ENCODE peak calls at places on chromosomes 5 and 9, in seven cellular contexts. One of them, this sample, is unnamed.

GRCh38 chr9:112753725-112754124 is 3.2 kb downstream of the SNX30 start:
- DNase-seq in B cell: no peak
- DNase-seq in heart left ventricle: no peak
- DNase-seq in stimulated activated naive CD8-positive, alpha-beta T cell treated with anti-CD3 and anti-CD28 coated beads, Interleukin-15, Interleukin-2, amounts not matched to agents 100 U/mL and 50 U/mL, for 24 hours: peak
- DNase-seq in RWPE1: peak
- DNase-seq in iPS DF 19.7: no peak
- DNase-seq in endothelial cell of umbilical vein: no peak
- DNase-seq in this sample: no peak

GRCh38 chr9:1604942-1605560 is 410.1 kb upstream of the SMARCA2 start:
- DNase-seq in B cell: no peak
- DNase-seq in heart left ventricle: no peak
- DNase-seq in stimulated activated naive CD8-positive, alpha-beta T cell treated with anti-CD3 and anti-CD28 coated beads, Interleukin-15, Interleukin-2, amounts not matched to agents 100 U/mL and 50 U/mL, for 24 hours: no peak
- DNase-seq in RWPE1: peak
- DNase-seq in iPS DF 19.7: no peak
- DNase-seq in endothelial cell of umbilical vein: no peak
- DNase-seq in this sample: no peak

GRCh38 chr5:56409331-56410190 is 176.4 kb upstream of the ANKRD55 start:
- DNase-seq in B cell: no peak
- DNase-seq in heart left ventricle: peak
- DNase-seq in stimulated activated naive CD8-positive, alpha-beta T cell treated with anti-CD3 and anti-CD28 coated beads, Interleukin-15, Interleukin-2, amounts not matched to agents 100 U/mL and 50 U/mL, for 24 hours: no peak
- DNase-seq in RWPE1: peak
- DNase-seq in iPS DF 19.7: no peak
- DNase-seq in endothelial cell of umbilical vein: peak
- DNase-seq in this sample: no peak

GRCh38 chr9:12439267-12439666 is 253.9 kb upstream of the TYRP1 start:
- DNase-seq in B cell: no peak
- DNase-seq in heart left ventricle: no peak
- DNase-seq in stimulated activated naive CD8-positive, alpha-beta T cell treated with anti-CD3 and anti-CD28 coated beads, Interleukin-15, Interleukin-2, amounts not matched to agents 100 U/mL and 50 U/mL, for 24 hours: no peak
- DNase-seq in RWPE1: no peak
- DNase-seq in iPS DF 19.7: no peak
- DNase-seq in endothelial cell of umbilical vein: no peak
- DNase-seq in this sample: no peak

GRCh38 chr5:14153932-14154646 is 10.9 kb downstream of the TRIO start:
- DNase-seq in B cell: peak
- DNase-seq in heart left ventricle: peak
- DNase-seq in stimulated activated naive CD8-positive, alpha-beta T cell treated with anti-CD3 and anti-CD28 coated beads, Interleukin-15, Interleukin-2, amounts not matched to agents 100 U/mL and 50 U/mL, for 24 hours: no peak
- DNase-seq in RWPE1: peak
- DNase-seq in iPS DF 19.7: no peak
- DNase-seq in endothelial cell of umbilical vein: peak
- DNase-seq in this sample: peak

GRCh38 chr5:151570512-151571269 is 20.4 kb downstream of the FAT2 start:
- DNase-seq in B cell: no peak
- DNase-seq in heart left ventricle: no peak
- DNase-seq in stimulated activated naive CD8-positive, alpha-beta T cell treated with anti-CD3 and anti-CD28 coated beads, Interleukin-15, Interleukin-2, amounts not matched to agents 100 U/mL and 50 U/mL, for 24 hours: no peak
- DNase-seq in RWPE1: peak
- DNase-seq in iPS DF 19.7: peak
- DNase-seq in endothelial cell of umbilical vein: no peak
- DNase-seq in this sample: no peak

GRCh38 chr9:18520395-18520794 is 46.4 kb downstream of the ADAMTSL1 start:
- DNase-seq in B cell: no peak
- DNase-seq in heart left ventricle: no peak
- DNase-seq in stimulated activated naive CD8-positive, alpha-beta T cell treated with anti-CD3 and anti-CD28 coated beads, Interleukin-15, Interleukin-2, amounts not matched to agents 100 U/mL and 50 U/mL, for 24 hours: no peak
- DNase-seq in RWPE1: no peak
- DNase-seq in iPS DF 19.7: no peak
- DNase-seq in endothelial cell of umbilical vein: no peak
- DNase-seq in this sample: no peak

GRCh38 chr9:134382733-134383132 is 56.5 kb downstream of the RXRA start:
- DNase-seq in B cell: no peak
- DNase-seq in heart left ventricle: no peak
- DNase-seq in stimulated activated naive CD8-positive, alpha-beta T cell treated with anti-CD3 and anti-CD28 coated beads, Interleukin-15, Interleukin-2, amounts not matched to agents 100 U/mL and 50 U/mL, for 24 hours: no peak
- DNase-seq in RWPE1: no peak
- DNase-seq in iPS DF 19.7: no peak
- DNase-seq in endothelial cell of umbilical vein: no peak
- DNase-seq in this sample: no peak

GRCh38 chr9:37919166-37919955 is 15.4 kb upstream of the SLC25A51 start:
- DNase-seq in B cell: no peak
- DNase-seq in heart left ventricle: no peak
- DNase-seq in stimulated activated naive CD8-positive, alpha-beta T cell treated with anti-CD3 and anti-CD28 coated beads, Interleukin-15, Interleukin-2, amounts not matched to agents 100 U/mL and 50 U/mL, for 24 hours: no peak
- DNase-seq in RWPE1: no peak
- DNase-seq in iPS DF 19.7: no peak
- DNase-seq in endothelial cell of umbilical vein: no peak
- DNase-seq in this sample: no peak

GRCh38 chr9:136975624-136976023 is 1.7 kb upstream of the PTGDS start:
- DNase-seq in B cell: no peak
- DNase-seq in heart left ventricle: peak
- DNase-seq in stimulated activated naive CD8-positive, alpha-beta T cell treated with anti-CD3 and anti-CD28 coated beads, Interleukin-15, Interleukin-2, amounts not matched to agents 100 U/mL and 50 U/mL, for 24 hours: peak
- DNase-seq in RWPE1: no peak
- DNase-seq in iPS DF 19.7: no peak
- DNase-seq in endothelial cell of umbilical vein: no peak
- DNase-seq in this sample: no peak

GRCh38 chr9:136525207-136525606 is 20.6 kb downstream of the NOTCH1 start:
- DNase-seq in B cell: no peak
- DNase-seq in heart left ventricle: no peak
- DNase-seq in stimulated activated naive CD8-positive, alpha-beta T cell treated with anti-CD3 and anti-CD28 coated beads, Interleukin-15, Interleukin-2, amounts not matched to agents 100 U/mL and 50 U/mL, for 24 hours: no peak
- DNase-seq in RWPE1: no peak
- DNase-seq in iPS DF 19.7: no peak
- DNase-seq in endothelial cell of umbilical vein: no peak
- DNase-seq in this sample: no peak

GRCh38 chr9:6024035-6024554 is 8.7 kb upstream of the RANBP6 start:
- DNase-seq in B cell: peak
- DNase-seq in heart left ventricle: no peak
- DNase-seq in stimulated activated naive CD8-positive, alpha-beta T cell treated with anti-CD3 and anti-CD28 coated beads, Interleukin-15, Interleukin-2, amounts not matched to agents 100 U/mL and 50 U/mL, for 24 hours: peak
- DNase-seq in RWPE1: no peak
- DNase-seq in iPS DF 19.7: no peak
- DNase-seq in endothelial cell of umbilical vein: peak
- DNase-seq in this sample: no peak

GRCh38 chr5:172444110-172444510 is 10.2 kb downstream of the SH3PXD2B start:
- DNase-seq in B cell: no peak
- DNase-seq in heart left ventricle: no peak
- DNase-seq in stimulated activated naive CD8-positive, alpha-beta T cell treated with anti-CD3 and anti-CD28 coated beads, Interleukin-15, Interleukin-2, amounts not matched to agents 100 U/mL and 50 U/mL, for 24 hours: no peak
- DNase-seq in RWPE1: no peak
- DNase-seq in iPS DF 19.7: no peak
- DNase-seq in endothelial cell of umbilical vein: peak
- DNase-seq in this sample: no peak

GRCh38 chr5:133610489-133611356 is 1.6 kb downstream of the FSTL4 start:
- DNase-seq in B cell: peak
- DNase-seq in heart left ventricle: peak
- DNase-seq in stimulated activated naive CD8-positive, alpha-beta T cell treated with anti-CD3 and anti-CD28 coated beads, Interleukin-15, Interleukin-2, amounts not matched to agents 100 U/mL and 50 U/mL, for 24 hours: peak
- DNase-seq in RWPE1: peak
- DNase-seq in iPS DF 19.7: no peak
- DNase-seq in endothelial cell of umbilical vein: peak
- DNase-seq in this sample: no peak

GRCh38 chr9:16640649-16641048 is 229.8 kb downstream of the BNC2 start:
- DNase-seq in B cell: no peak
- DNase-seq in heart left ventricle: no peak
- DNase-seq in stimulated activated naive CD8-positive, alpha-beta T cell treated with anti-CD3 and anti-CD28 coated beads, Interleukin-15, Interleukin-2, amounts not matched to agents 100 U/mL and 50 U/mL, for 24 hours: no peak
- DNase-seq in RWPE1: no peak
- DNase-seq in iPS DF 19.7: no peak
- DNase-seq in endothelial cell of umbilical vein: peak
- DNase-seq in this sample: no peak

GRCh38 chr5:61327761-61328753 is 4.0 kb upstream of the ZSWIM6 start:
- DNase-seq in B cell: no peak
- DNase-seq in heart left ventricle: no peak
- DNase-seq in stimulated activated naive CD8-positive, alpha-beta T cell treated with anti-CD3 and anti-CD28 coated beads, Interleukin-15, Interleukin-2, amounts not matched to agents 100 U/mL and 50 U/mL, for 24 hours: peak
- DNase-seq in RWPE1: peak
- DNase-seq in iPS DF 19.7: no peak
- DNase-seq in endothelial cell of umbilical vein: peak
- DNase-seq in this sample: no peak

GRCh38 chr9:74735761-74736160 is 152.0 kb downstream of the TRPM6 start:
- DNase-seq in B cell: no peak
- DNase-seq in heart left ventricle: no peak
- DNase-seq in stimulated activated naive CD8-positive, alpha-beta T cell treated with anti-CD3 and anti-CD28 coated beads, Interleukin-15, Interleukin-2, amounts not matched to agents 100 U/mL and 50 U/mL, for 24 hours: no peak
- DNase-seq in RWPE1: no peak
- DNase-seq in iPS DF 19.7: no peak
- DNase-seq in endothelial cell of umbilical vein: no peak
- DNase-seq in this sample: no peak

GRCh38 chr5:131965826-131966415 is 20.5 kb upstream of the MEIKIN start:
- DNase-seq in B cell: no peak
- DNase-seq in heart left ventricle: no peak
- DNase-seq in stimulated activated naive CD8-positive, alpha-beta T cell treated with anti-CD3 and anti-CD28 coated beads, Interleukin-15, Interleukin-2, amounts not matched to agents 100 U/mL and 50 U/mL, for 24 hours: no peak
- DNase-seq in RWPE1: no peak
- DNase-seq in iPS DF 19.7: no peak
- DNase-seq in endothelial cell of umbilical vein: no peak
- DNase-seq in this sample: no peak

GRCh38 chr5:10684303-10685086 is 76.5 kb downstream of the DAP start:
- DNase-seq in B cell: no peak
- DNase-seq in heart left ventricle: no peak
- DNase-seq in stimulated activated naive CD8-positive, alpha-beta T cell treated with anti-CD3 and anti-CD28 coated beads, Interleukin-15, Interleukin-2, amounts not matched to agents 100 U/mL and 50 U/mL, for 24 hours: no peak
- DNase-seq in RWPE1: no peak
- DNase-seq in iPS DF 19.7: no peak
- DNase-seq in endothelial cell of umbilical vein: no peak
- DNase-seq in this sample: no peak

GRCh38 chr5:149282027-149282965 is 10.6 kb downstream of the AFAP1L1 start:
- DNase-seq in B cell: no peak
- DNase-seq in heart left ventricle: peak
- DNase-seq in stimulated activated naive CD8-positive, alpha-beta T cell treated with anti-CD3 and anti-CD28 coated beads, Interleukin-15, Interleukin-2, amounts not matched to agents 100 U/mL and 50 U/mL, for 24 hours: no peak
- DNase-seq in RWPE1: no peak
- DNase-seq in iPS DF 19.7: no peak
- DNase-seq in endothelial cell of umbilical vein: no peak
- DNase-seq in this sample: no peak

GRCh38 chr9:103397868-103398600 is 402.9 kb downstream of the CYLC2 start:
- DNase-seq in B cell: peak
- DNase-seq in heart left ventricle: no peak
- DNase-seq in stimulated activated naive CD8-positive, alpha-beta T cell treated with anti-CD3 and anti-CD28 coated beads, Interleukin-15, Interleukin-2, amounts not matched to agents 100 U/mL and 50 U/mL, for 24 hours: peak
- DNase-seq in RWPE1: peak
- DNase-seq in iPS DF 19.7: no peak
- DNase-seq in endothelial cell of umbilical vein: no peak
- DNase-seq in this sample: no peak

GRCh38 chr9:33942471-33943083 is 106.1 kb downstream of the UBAP2 start:
- DNase-seq in B cell: no peak
- DNase-seq in heart left ventricle: no peak
- DNase-seq in stimulated activated naive CD8-positive, alpha-beta T cell treated with anti-CD3 and anti-CD28 coated beads, Interleukin-15, Interleukin-2, amounts not matched to agents 100 U/mL and 50 U/mL, for 24 hours: no peak
- DNase-seq in RWPE1: peak
- DNase-seq in iPS DF 19.7: no peak
- DNase-seq in endothelial cell of umbilical vein: peak
- DNase-seq in this sample: no peak

GRCh38 chr5:19855453-19855852 is 132.5 kb downstream of the CDH18 start:
- DNase-seq in B cell: no peak
- DNase-seq in heart left ventricle: no peak
- DNase-seq in stimulated activated naive CD8-positive, alpha-beta T cell treated with anti-CD3 and anti-CD28 coated beads, Interleukin-15, Interleukin-2, amounts not matched to agents 100 U/mL and 50 U/mL, for 24 hours: no peak
- DNase-seq in RWPE1: no peak
- DNase-seq in iPS DF 19.7: no peak
- DNase-seq in endothelial cell of umbilical vein: no peak
- DNase-seq in this sample: no peak

GRCh38 chr5:526456-527088 is 2.3 kb upstream of the SLC9A3 start:
- DNase-seq in B cell: no peak
- DNase-seq in heart left ventricle: peak
- DNase-seq in stimulated activated naive CD8-positive, alpha-beta T cell treated with anti-CD3 and anti-CD28 coated beads, Interleukin-15, Interleukin-2, amounts not matched to agents 100 U/mL and 50 U/mL, for 24 hours: no peak
- DNase-seq in RWPE1: no peak
- DNase-seq in iPS DF 19.7: no peak
- DNase-seq in endothelial cell of umbilical vein: no peak
- DNase-seq in this sample: no peak

GRCh38 chr5:100867039-100867562 is 36.0 kb downstream of the ST8SIA4 start:
- DNase-seq in B cell: no peak
- DNase-seq in heart left ventricle: no peak
- DNase-seq in stimulated activated naive CD8-positive, alpha-beta T cell treated with anti-CD3 and anti-CD28 coated beads, Interleukin-15, Interleukin-2, amounts not matched to agents 100 U/mL and 50 U/mL, for 24 hours: no peak
- DNase-seq in RWPE1: no peak
- DNase-seq in iPS DF 19.7: no peak
- DNase-seq in endothelial cell of umbilical vein: no peak
- DNase-seq in this sample: no peak

GRCh38 chr9:137309368-137310189 is 7.5 kb upstream of the NRARP start:
- DNase-seq in B cell: no peak
- DNase-seq in heart left ventricle: no peak
- DNase-seq in stimulated activated naive CD8-positive, alpha-beta T cell treated with anti-CD3 and anti-CD28 coated beads, Interleukin-15, Interleukin-2, amounts not matched to agents 100 U/mL and 50 U/mL, for 24 hours: no peak
- DNase-seq in RWPE1: no peak
- DNase-seq in iPS DF 19.7: no peak
- DNase-seq in endothelial cell of umbilical vein: no peak
- DNase-seq in this sample: no peak

GRCh38 chr9:18720691-18721090 is 246.7 kb downstream of the ADAMTSL1 start:
- DNase-seq in B cell: no peak
- DNase-seq in heart left ventricle: no peak
- DNase-seq in stimulated activated naive CD8-positive, alpha-beta T cell treated with anti-CD3 and anti-CD28 coated beads, Interleukin-15, Interleukin-2, amounts not matched to agents 100 U/mL and 50 U/mL, for 24 hours: no peak
- DNase-seq in RWPE1: no peak
- DNase-seq in iPS DF 19.7: no peak
- DNase-seq in endothelial cell of umbilical vein: no peak
- DNase-seq in this sample: no peak

This sample was measured in pulmonary artery endothelial cell.